ENCODE peak calls at places on chromosome 14, in nine cellular contexts. F, A, X, J, N, S, O, Z and C are unnamed samples.

GRCh38 chr14:74967618-74968017 is 12.2 kb upstream of the PGF start:
- DNase-seq in S (no peak), J (no peak), O (no peak), Z (no peak), X (no peak), F (no peak), N (no peak), A (no peak), C (no peak)

GRCh38 chr14:60304509-60304908 is 55.5 kb downstream of the PPM1A start:
- DNase-seq in X (no peak), F (no peak), Z (no peak), J (no peak), S (no peak), A (no peak), N (no peak), O (no peak), C (no peak)

GRCh38 chr14:64193821-64194220 is 100.3 kb downstream of the ESR2 start:
- DNase-seq in O (no peak), Z (no peak), X (no peak), J (no peak), S (peak), N (no peak), A (no peak), F (no peak), C (no peak)

GRCh38 chr14:103052407-103052806 is 4.9 kb downstream of the CDC42BPB start:
- DNase-seq in O (no peak), J (no peak), X (no peak), N (no peak), F (no peak), S (no peak), Z (no peak), A (no peak), C (no peak)

GRCh38 chr14:20690848-20691640 is 2.5 kb downstream of the ANG start:
- DNase-seq in J (peak), X (peak), A (peak), F (peak), N (peak), S (peak), O (peak), Z (peak), C (peak)

GRCh38 chr14:32985881-32986280 is 47.2 kb downstream of the NPAS3 start:
- DNase-seq in X (no peak), S (no peak), J (no peak), F (no peak), O (no peak), Z (no peak), N (no peak), A (no peak), C (peak)

GRCh38 chr14:99677231-99677891 is 6.7 kb upstream of the CYP46A1 start:
- DNase-seq in Z (no peak), X (no peak), N (no peak), S (no peak), F (no peak), A (no peak), O (no peak), J (no peak), C (no peak)

GRCh38 chr14:74941676-74942097 is 13.7 kb downstream of the PGF start:
- DNase-seq in F (no peak), O (peak), J (no peak), N (peak), S (no peak), X (no peak), A (peak), Z (peak), C (no peak)

GRCh38 chr14:93946506-93947170 is 19.5 kb downstream of the FAM181A start:
- DNase-seq in F (no peak), S (no peak), Z (no peak), N (no peak), O (no peak), J (no peak), A (no peak), X (no peak), C (no peak)

GRCh38 chr14:51507556-51508511 is 143.9 kb upstream of the FRMD6 start:
- DNase-seq in X (no peak), O (no peak), Z (peak), A (no peak), N (no peak), S (no peak), F (no peak), J (peak), C (no peak)

GRCh38 chr14:94971750-94972149 is 185.6 kb downstream of the DICER1 start:
- DNase-seq in A (no peak), N (no peak), J (no peak), S (no peak), Z (no peak), F (no peak), X (no peak), O (no peak), C (no peak)

GRCh38 chr14:57089901-57090300 is 178.8 kb downstream of the EXOC5 start:
- DNase-seq in S (no peak), N (no peak), Z (no peak), A (no peak), F (no peak), X (peak), J (no peak), O (no peak), C (no peak)

GRCh38 chr14:78153069-78153351 is 17.2 kb upstream of the NRXN3 start:
- DNase-seq in F (no peak), O (no peak), S (peak), A (no peak), Z (no peak), J (no peak), X (no peak), N (no peak), C (no peak)

GRCh38 chr14:22848391-22849164 is 12.2 kb downstream of the MMP14 start:
- DNase-seq in Z (peak), S (no peak), F (no peak), A (peak), J (peak), X (no peak), N (no peak), O (no peak), C (no peak)

GRCh38 chr14:65949711-65950516 is 536.3 kb upstream of the CCDC196 start:
- DNase-seq in X (no peak), A (peak), S (peak), J (no peak), F (peak), Z (no peak), N (no peak), O (peak), C (peak)

GRCh38 chr14:82710257-82710841 is 1176.7 kb upstream of the SEL1L start:
- DNase-seq in N (no peak), S (peak), X (no peak), Z (peak), A (peak), F (peak), O (peak), J (peak), C (peak)